ENCODE peak calls at places on chromosomes 12 and 14, in four cellular contexts. One of them, this sample, is unnamed.

GRCh38 chr12:90512518-90512917 is 442.5 kb downstream of the CCER1 start:
- DNase-seq in H1: no peak
- DNase-seq in IMR-90: no peak
- DNase-seq in H9: no peak
- DNase-seq in this sample: peak

GRCh38 chr12:76636141-76636692 is 76.6 kb upstream of the OSBPL8 start:
- DNase-seq in H9: no peak
- DNase-seq in H1: no peak
- DNase-seq in IMR-90: peak
- DNase-seq in this sample: peak

GRCh38 chr12:6452245-6452731 is 446 bp downstream of the TAPBPL start:
- DNase-seq in H9: no peak
- DNase-seq in IMR-90: no peak
- DNase-seq in H1: peak
- DNase-seq in this sample: no peak

GRCh38 chr12:123532808-123533649 is 490 bp downstream of the RILPL1 start:
- DNase-seq in IMR-90: peak
- DNase-seq in H1: peak
- DNase-seq in H9: peak
- DNase-seq in this sample: peak

GRCh38 chr12:94134226-94134795 is 14.1 kb upstream of the PLXNC1 start:
- DNase-seq in IMR-90: peak
- DNase-seq in H1: no peak
- DNase-seq in H9: no peak
- DNase-seq in this sample: peak

GRCh38 chr12:112939761-112940357 is 1.6 kb downstream of the OAS3 start:
- DNase-seq in H9: no peak
- DNase-seq in IMR-90: no peak
- DNase-seq in H1: no peak
- DNase-seq in this sample: no peak

GRCh38 chr14:92670177-92670576 is 78.2 kb downstream of the LGMN start:
- DNase-seq in H1: no peak
- DNase-seq in IMR-90: peak
- DNase-seq in H9: no peak
- DNase-seq in this sample: no peak

GRCh38 chr14:51996148-51996746 is 6.9 kb downstream of the RTRAF start:
- DNase-seq in H9: no peak
- DNase-seq in IMR-90: peak
- DNase-seq in H1: no peak
- DNase-seq in this sample: peak

GRCh38 chr14:32129124-32129523 is 52.0 kb downstream of the ARHGAP5 start:
- DNase-seq in IMR-90: peak
- DNase-seq in H9: no peak
- DNase-seq in H1: no peak
- DNase-seq in this sample: no peak

GRCh38 chr12:68086019-68086603 is 73.4 kb downstream of the IFNG start:
- DNase-seq in H1: no peak
- DNase-seq in IMR-90: no peak
- DNase-seq in H9: no peak
- DNase-seq in this sample: no peak

GRCh38 chr12:52370906-52371608 is 3.8 kb upstream of the KRT85 start:
- DNase-seq in H1: no peak
- DNase-seq in IMR-90: peak
- DNase-seq in H9: no peak
- DNase-seq in this sample: no peak

GRCh38 chr12:115132145-115132544 is 448.2 kb upstream of the TBX3 start:
- DNase-seq in H1: no peak
- DNase-seq in H9: no peak
- DNase-seq in IMR-90: no peak
- DNase-seq in this sample: peak

GRCh38 chr12:2456813-2457186 is 338.0 kb upstream of the FKBP4 start:
- DNase-seq in IMR-90: no peak
- DNase-seq in H9: no peak
- DNase-seq in H1: no peak
- DNase-seq in this sample: no peak

GRCh38 chr12:124694846-124695497 is 127.6 kb upstream of the NCOR2 start:
- DNase-seq in IMR-90: peak
- DNase-seq in H9: peak
- DNase-seq in H1: no peak
- DNase-seq in this sample: no peak

GRCh38 chr14:91519239-91520036 is 9.3 kb upstream of the PPP4R3A start:
- DNase-seq in H1: no peak
- DNase-seq in IMR-90: no peak
- DNase-seq in H9: no peak
- DNase-seq in this sample: no peak

GRCh38 chr14:93909429-93910128 is 17.6 kb upstream of the FAM181A start:
- DNase-seq in H9: no peak
- DNase-seq in H1: no peak
- DNase-seq in IMR-90: no peak
- DNase-seq in this sample: no peak

GRCh38 chr12:43058616-43059015 is 469.1 kb upstream of the PRICKLE1 start:
- DNase-seq in IMR-90: no peak
- DNase-seq in H1: no peak
- DNase-seq in H9: no peak
- DNase-seq in this sample: no peak

GRCh38 chr14:99510556-99511139 is 29.4 kb downstream of the CCNK start:
- DNase-seq in IMR-90: no peak
- DNase-seq in H1: no peak
- DNase-seq in H9: no peak
- DNase-seq in this sample: no peak

GRCh38 chr12:108587826-108588225 is 10.1 kb downstream of the TMEM119 start:
- DNase-seq in H1: no peak
- DNase-seq in IMR-90: no peak
- DNase-seq in H9: no peak
- DNase-seq in this sample: no peak

GRCh38 chr12:25872137-25872536 is 86.3 kb upstream of the RASSF8 start:
- DNase-seq in H1: no peak
- DNase-seq in H9: no peak
- DNase-seq in IMR-90: no peak
- DNase-seq in this sample: no peak

GRCh38 chr12:52382854-52383253 is 2.6 kb downstream of the KRT84 start:
- DNase-seq in IMR-90: no peak
- DNase-seq in H1: no peak
- DNase-seq in H9: no peak
- DNase-seq in this sample: no peak

GRCh38 chr12:55938826-55939501 is 8.0 kb downstream of the DGKA start:
- DNase-seq in H1: no peak
- DNase-seq in H9: no peak
- DNase-seq in IMR-90: no peak
- DNase-seq in this sample: no peak

GRCh38 chr12:89453579-89453978 is 71.0 kb downstream of the GALNT4 start:
- DNase-seq in H1: no peak
- DNase-seq in H9: no peak
- DNase-seq in IMR-90: peak
- DNase-seq in this sample: peak

GRCh38 chr14:64721391-64721791 is 17.2 kb downstream of the PLEKHG3 start:
- DNase-seq in H9: no peak
- DNase-seq in H1: no peak
- DNase-seq in IMR-90: peak
- DNase-seq in this sample: no peak

GRCh38 chr14:91149462-91149861 is 35.6 kb downstream of the DGLUCY start:
- DNase-seq in H1: no peak
- DNase-seq in IMR-90: peak
- DNase-seq in H9: no peak
- DNase-seq in this sample: no peak

GRCh38 chr12:14185441-14186192 is 179.9 kb upstream of the ATF7IP start:
- DNase-seq in H9: peak
- DNase-seq in H1: peak
- DNase-seq in IMR-90: peak
- DNase-seq in this sample: peak

GRCh38 chr12:91627225-91627624 is 444.6 kb upstream of the DCN start:
- DNase-seq in H9: no peak
- DNase-seq in IMR-90: no peak
- DNase-seq in H1: no peak
- DNase-seq in this sample: no peak

GRCh38 chr12:62522984-62523383 is 56.4 kb downstream of the MON2 start:
- DNase-seq in H1: no peak
- DNase-seq in IMR-90: peak
- DNase-seq in H9: no peak
- DNase-seq in this sample: no peak

GRCh38 chr12:123550700-123551099 is 17.2 kb upstream of the RILPL1 start:
- DNase-seq in H1: no peak
- DNase-seq in IMR-90: no peak
- DNase-seq in H9: no peak
- DNase-seq in this sample: no peak

GRCh38 chr14:29783556-29783955 is 144.1 kb downstream of the PRKD1 start:
- DNase-seq in IMR-90: no peak
- DNase-seq in H9: no peak
- DNase-seq in H1: no peak
- DNase-seq in this sample: no peak

GRCh38 chr14:35975814-35976213 is 149.7 kb downstream of the BRMS1L start:
- DNase-seq in H1: no peak
- DNase-seq in IMR-90: no peak
- DNase-seq in H9: no peak
- DNase-seq in this sample: no peak

DNA sequence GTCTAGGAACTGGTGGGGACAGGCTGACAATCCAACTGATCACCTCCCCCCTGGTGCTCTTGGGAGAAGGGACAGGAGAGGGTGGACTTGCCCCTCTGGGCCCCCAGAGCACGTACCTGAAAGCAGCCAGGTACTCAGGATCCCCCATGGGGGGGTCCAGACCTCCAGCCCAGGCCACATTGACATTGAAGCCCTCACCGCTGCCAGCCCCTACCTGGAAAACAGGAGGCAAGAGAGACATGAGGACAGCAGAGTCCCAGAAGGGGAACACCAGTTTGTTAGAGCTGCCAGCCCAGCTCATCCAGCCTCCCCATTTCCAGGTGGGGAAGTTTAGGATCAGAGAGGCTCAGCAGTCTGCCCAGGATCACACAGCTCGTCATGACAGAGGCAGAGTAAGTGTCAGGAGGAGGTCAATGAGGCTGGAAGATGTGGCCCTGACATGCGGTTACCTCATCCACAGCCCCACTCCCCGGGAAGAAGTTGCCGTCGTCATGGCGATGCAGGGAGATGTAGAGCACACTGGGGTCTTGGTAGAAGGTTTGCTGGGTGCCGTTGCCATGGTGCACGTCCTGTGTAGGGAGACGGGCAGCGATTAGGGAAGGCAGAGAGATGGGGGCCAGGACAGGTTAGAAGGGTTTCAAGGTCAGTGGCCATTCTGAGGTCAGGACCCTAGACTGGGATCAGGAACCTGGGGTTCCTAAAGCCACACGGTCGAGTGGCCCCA is 14.7 kb downstream of the SLC48A1 start:
- DNase-seq in H1: no peak
- DNase-seq in IMR-90: no peak
- DNase-seq in H9: no peak
- DNase-seq in this sample: no peak
- H3K56ac ChIP-seq in H1: no peak
- H3K56ac ChIP-seq in IMR-90: no peak
- H3K56ac ChIP-seq in H9: no peak
- H3K56ac ChIP-seq in this sample: no peak

GRCh38 chr14:66628646-66629045 is 120.7 kb downstream of the GPHN start:
- DNase-seq in H1: no peak
- DNase-seq in IMR-90: peak
- DNase-seq in H9: no peak
- DNase-seq in this sample: no peak

GRCh38 chr14:66619952-66620351 is 112.0 kb downstream of the GPHN start:
- DNase-seq in H9: no peak
- DNase-seq in H1: no peak
- DNase-seq in IMR-90: no peak
- DNase-seq in this sample: no peak

GRCh38 chr14:66623838-66624237 is 115.9 kb downstream of the GPHN start:
- DNase-seq in IMR-90: no peak
- DNase-seq in H1: no peak
- DNase-seq in H9: no peak
- DNase-seq in this sample: no peak

DNA sequence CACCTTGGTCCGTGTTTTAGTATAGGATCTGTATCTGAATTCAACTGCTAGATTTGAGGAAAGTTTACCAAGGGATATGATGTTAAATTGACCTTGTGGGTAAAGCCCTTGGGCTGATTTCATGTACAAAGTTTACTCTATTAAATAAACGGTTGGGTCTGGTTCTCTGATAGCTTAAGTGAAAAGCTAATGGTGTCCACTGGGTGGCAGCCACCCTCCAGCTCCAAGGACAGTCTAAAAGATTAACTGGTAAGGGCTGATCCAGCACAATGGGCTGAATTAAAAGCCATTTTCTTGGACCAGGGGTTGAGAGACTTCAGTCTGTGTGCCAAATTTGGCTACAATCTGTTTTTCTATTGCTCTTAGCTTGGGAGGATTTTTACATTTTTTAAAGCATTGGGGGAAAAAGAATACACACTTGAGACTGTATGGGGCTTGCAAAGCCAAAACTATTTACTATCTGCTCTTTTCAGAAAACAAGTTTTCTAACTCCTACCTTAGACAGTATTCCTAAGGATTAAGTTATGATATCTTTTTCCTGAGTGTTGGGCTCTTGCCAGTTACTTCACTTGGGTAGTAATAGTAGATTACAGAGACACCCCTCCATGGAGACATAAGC is 116.5 kb downstream of the GPHN start:
- DNase-seq in H1: no peak
- DNase-seq in IMR-90: peak
- DNase-seq in H9: peak
- DNase-seq in this sample: peak
- H3K56ac ChIP-seq in H1: no peak
- H3K56ac ChIP-seq in IMR-90: no peak
- H3K56ac ChIP-seq in H9: no peak
- H3K56ac ChIP-seq in this sample: no peak

DNA sequence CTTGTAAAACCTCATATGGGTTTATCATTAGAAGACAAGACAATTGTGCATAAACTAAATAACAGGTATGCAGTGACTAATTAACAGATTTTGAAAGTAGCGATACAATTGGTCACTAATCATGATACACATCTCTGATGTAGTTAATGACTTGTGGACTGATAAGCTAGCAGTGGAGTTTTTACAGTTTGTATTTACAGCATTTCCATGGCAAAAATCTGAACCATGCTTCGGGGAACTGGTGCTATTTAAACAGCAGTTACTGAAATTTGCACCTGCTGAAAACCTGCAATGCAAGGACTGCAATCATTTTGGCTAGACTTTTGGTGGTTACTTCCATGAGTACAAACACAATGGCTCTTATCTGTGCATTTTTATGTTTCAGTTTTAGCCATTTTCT is 471.2 kb downstream of the RERGL start:
- DNase-seq in IMR-90: no peak
- DNase-seq in H9: no peak
- DNase-seq in H1: no peak
- DNase-seq in this sample: no peak
- H3K56ac ChIP-seq in IMR-90: no peak
- H3K56ac ChIP-seq in H9: no peak
- H3K56ac ChIP-seq in H1: no peak
- H3K56ac ChIP-seq in this sample: no peak

GRCh38 chr12:27974735-27975221 is 2.2 kb upstream of the PTHLH start:
- DNase-seq in H1: no peak
- DNase-seq in IMR-90: no peak
- DNase-seq in H9: peak
- DNase-seq in this sample: peak

GRCh38 chr12:27972721-27973120 is at the start of gene PTHLH:
- DNase-seq in H1: no peak
- DNase-seq in IMR-90: no peak
- DNase-seq in H9: no peak
- DNase-seq in this sample: no peak

GRCh38 chr12:27973487-27973890 is 956 bp upstream of the PTHLH start:
- DNase-seq in H1: no peak
- DNase-seq in IMR-90: peak
- DNase-seq in H9: no peak
- DNase-seq in this sample: peak

GRCh38 chr12:27979145-27979544 is 6.6 kb upstream of the PTHLH start:
- DNase-seq in H9: no peak
- DNase-seq in IMR-90: peak
- DNase-seq in H1: no peak
- DNase-seq in this sample: no peak

GRCh38 chr12:27975222-27976136 is 2.9 kb upstream of the PTHLH start:
- DNase-seq in IMR-90: peak
- DNase-seq in H9: peak
- DNase-seq in H1: peak
- DNase-seq in this sample: peak
- H3K56ac ChIP-seq in IMR-90: no peak
- H3K56ac ChIP-seq in H9: no peak
- H3K56ac ChIP-seq in H1: no peak
- H3K56ac ChIP-seq in this sample: peak